ENCODE peak calls at places on chromosomes 12 and 14, in four cellular contexts. I, Y, S and X are unnamed samples.

GRCh38 chr14:80211143-80212024 is at the start of gene DIO2:
- DNase-seq in I (no peak), Y (peak; percentile 42), S (no peak), X (no peak)

GRCh38 chr12:54246011-54246641 is 33.8 kb downstream of the CBX5 start:
- DNase-seq in I (no peak), Y (no peak), S (no peak), X (no peak)

GRCh38 chr12:95066091-95066855 is 7.1 kb downstream of the NR2C1 start:
- DNase-seq in I (no peak), Y (no peak), S (no peak), X (no peak)

GRCh38 chr12:28780096-28780495 is 369.0 kb upstream of the FAR2 start:
- DNase-seq in I (no peak), Y (no peak), S (no peak), X (no peak)

GRCh38 chr12:93144109-93144508 is 215.0 kb upstream of the EEA1 start:
- DNase-seq in I (no peak), Y (no peak), S (no peak), X (no peak)

GRCh38 chr12:98752726-98753125 is 107.6 kb downstream of the APAF1 start:
- DNase-seq in I (no peak), Y (no peak), S (no peak), X (no peak)

GRCh38 chr12:132174015-132174660 is 29.9 kb downstream of the NOC4L start:
- DNase-seq in I (no peak), Y (no peak), S (no peak), X (no peak)

GRCh38 chr14:25011095-25011494 is 38.9 kb downstream of the STXBP6 start:
- DNase-seq in I (no peak), Y (no peak), S (no peak), X (no peak)

GRCh38 chr12:76426160-76426559 is 77.9 kb upstream of the BBS10 start:
- DNase-seq in I (no peak), Y (no peak), S (no peak), X (no peak)

GRCh38 chr12:53343978-53344377 is 7.8 kb upstream of the SP7 start:
- DNase-seq in I (no peak), Y (no peak), S (no peak), X (no peak)

GRCh38 chr14:84458881-84459280 is 1071.1 kb upstream of the FLRT2 start:
- DNase-seq in I (no peak), Y (no peak), S (no peak), X (no peak)

GRCh38 chr12:62278022-62278421 is 17.8 kb downstream of the USP15 start:
- DNase-seq in I (no peak), Y (no peak), S (no peak), X (no peak)

GRCh38 chr12:62272936-62273552 is 12.8 kb downstream of the USP15 start:
- DNase-seq in I (no peak), Y (no peak), S (no peak), X (no peak)

GRCh38 chr12:62270872-62271271 is 10.7 kb downstream of the USP15 start:
- DNase-seq in I (no peak), Y (no peak), S (no peak), X (no peak)

GRCh38 chr12:62270384-62270783 is 10.2 kb downstream of the USP15 start:
- DNase-seq in I (no peak), Y (no peak), S (no peak), X (no peak)

DNA sequence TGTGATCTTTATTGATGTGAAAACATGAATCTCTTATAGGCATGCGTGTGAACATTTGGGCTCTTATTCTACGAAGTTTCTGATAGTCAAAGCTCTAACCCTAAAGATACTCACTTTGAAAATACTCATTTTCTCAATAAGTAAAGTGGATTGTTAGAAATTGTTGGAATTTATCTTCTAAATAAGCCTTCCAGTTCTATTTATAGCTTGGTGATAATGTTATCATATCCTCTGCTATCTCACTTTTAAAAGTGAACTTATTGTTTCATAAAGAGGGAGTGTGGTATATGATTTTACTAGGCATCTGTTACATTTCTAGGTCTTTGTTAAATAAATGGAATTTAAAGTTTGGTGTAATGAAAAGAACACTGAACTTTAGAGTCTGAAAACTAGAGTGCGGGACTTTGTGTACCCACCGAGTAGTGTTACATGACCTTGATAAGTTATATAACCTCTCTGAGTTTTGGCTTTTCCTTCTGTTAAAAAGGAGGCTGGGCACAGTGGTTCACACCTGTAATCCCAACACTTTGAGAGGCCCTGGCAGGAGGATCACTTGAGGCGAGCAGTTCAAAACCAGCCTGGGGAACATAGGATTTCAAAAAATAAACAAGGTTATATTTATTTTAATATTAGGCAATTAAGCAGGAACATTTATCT is 13.6 kb downstream of the USP15 start:
- DNase-seq in I (no peak), Y (no peak), S (no peak), X (no peak)
- H3K4me1 ChIP-seq in I (peaks cover 2% of the 10 kb centered on the region), Y (peaks cover 80% of the 10 kb centered on the region), S (peaks cover 87% of the 10 kb centered on the region), X (peaks cover 67% of the 10 kb centered on the region)

GRCh38 chr14:68970096-68970612 is 8.9 kb downstream of the ACTN1 start:
- DNase-seq in I (no peak), Y (no peak), S (peak; percentile 75), X (no peak)
- H3K4me1 ChIP-seq in I (peaks cover 76% of the 10 kb centered on the region), Y (peaks cover 83% of the 10 kb centered on the region), S (peaks cover 78% of the 10 kb centered on the region), X (peaks cover 100% of the 10 kb centered on the region)

GRCh38 chr12:108731105-108731865 is at the start of gene CORO1C:
- DNase-seq in I (peak; percentile 84), Y (peak; percentile 97), S (peak; percentile 96), X (peak; percentile 90)

GRCh38 chr12:108730337-108731104 is 797 bp downstream of the CORO1C start:
- DNase-seq in I (peak; percentile 44), Y (peak; percentile 75), S (peak; percentile 17), X (peak; percentile 53)

GRCh38 chr12:108728820-108729611 is 2.3 kb downstream of the CORO1C start:
- DNase-seq in I (no peak), Y (no peak), S (no peak), X (no peak)

GRCh38 chr12:108727868-108728735 is 3.2 kb downstream of the CORO1C start:
- DNase-seq in I (no peak), Y (no peak), S (no peak), X (no peak)

GRCh38 chr12:108729612-108730336 is 1.5 kb downstream of the CORO1C start:
- DNase-seq in I (no peak), Y (no peak), S (no peak), X (no peak)
- H3K4me1 ChIP-seq in I (no peaks in the 10 kb centered on the region), Y (peaks cover 76% of the 10 kb centered on the region), S (peaks cover 5% of the 10 kb centered on the region), X (peaks cover 61% of the 10 kb centered on the region)

GRCh38 chr12:122886161-122886560 is 9.8 kb downstream of the VPS37B start:
- DNase-seq in I (no peak), Y (no peak), S (no peak), X (no peak)
- H3K4me1 ChIP-seq in I (peaks cover 7% of the 10 kb centered on the region), Y (peaks cover 87% of the 10 kb centered on the region), S (peaks cover 89% of the 10 kb centered on the region), X (peaks cover 59% of the 10 kb centered on the region)

DNA sequence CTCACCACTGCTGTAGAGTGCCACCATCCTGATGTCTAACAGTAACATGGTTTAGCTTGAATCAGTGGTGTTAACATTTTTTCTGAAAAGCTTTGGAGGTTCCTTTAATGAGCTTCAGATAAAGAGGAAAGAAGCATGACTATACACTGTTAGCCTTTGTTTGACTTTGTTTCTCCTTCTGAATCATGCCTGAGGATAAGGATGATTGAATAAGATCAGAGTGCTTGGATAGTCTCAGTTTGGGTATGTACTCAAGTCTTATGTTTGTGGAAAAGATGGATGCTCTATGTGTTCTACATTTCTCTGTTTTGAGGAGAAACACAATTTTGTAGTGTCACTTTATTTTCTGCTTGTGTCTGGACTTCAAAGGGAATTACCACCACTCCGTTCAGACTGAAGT is 42.0 kb downstream of the GPATCH2L start:
- DNase-seq in I (no peak), Y (no peak), S (no peak), X (no peak)
- H3K4me1 ChIP-seq in I (no peaks in the 10 kb centered on the region), Y (peaks cover 19% of the 10 kb centered on the region), S (no peaks in the 10 kb centered on the region), X (no peaks in the 10 kb centered on the region)

GRCh38 chr12:10664499-10664898 is 9.4 kb downstream of the STYK1 start:
- DNase-seq in I (no peak), Y (no peak), S (no peak), X (no peak)
- H3K4me1 ChIP-seq in I (no peaks in the 10 kb centered on the region), Y (peaks cover 6% of the 10 kb centered on the region), S (peaks cover 6% of the 10 kb centered on the region), X (no peaks in the 10 kb centered on the region)